ENCODE peak calls at places on chromosomes 11 and 22, in nine cellular contexts. O is A549, Y is WTC11, E is cardiac muscle cell, V is dorsolateral prefrontal cortex, L is endothelial cell, I is sigmoid colon, C is right lobe of liver, X is colonic mucosa. J is an unnamed sample.

GRCh38 chr11:65417221-65417701 is 5.3 kb upstream of the NEAT1 start:
- DNase-seq in O (no peak), Y (no peak), E (no peak), V (peak; percentile 41), L (no peak), I (peak; percentile 81), C (peak; percentile 75), X (no peak), J (no peak)

GRCh38 chr22:19997561-19998231 is 18.9 kb downstream of the ARVCF start:
- DNase-seq in O (no peak), Y (no peak), E (no peak), V (no peak), L (no peak), I (no peak), C (peak; percentile 43), X (no peak), J (no peak)

GRCh38 chr11:18243783-18244362 is 4.6 kb downstream of the SAA2 start:
- DNase-seq in O (peak; percentile 67), Y (peak; percentile 70), E (peak; percentile 84), V (no peak), L (peak; percentile 66), I (no peak), C (no peak), X (peak; percentile 76), J (no peak)

GRCh38 chr11:95524328-95525036 is 265.1 kb downstream of the FAM76B start:
- DNase-seq in O (no peak), Y (no peak), E (no peak), V (no peak), L (no peak), I (no peak), C (no peak), X (no peak), J (no peak)

GRCh38 chr11:60477035-60477445 is 15.5 kb upstream of the MS4A12 start:
- DNase-seq in O (no peak), Y (no peak), E (no peak), V (no peak), L (no peak), I (no peak), C (no peak), X (no peak), J (no peak)

GRCh38 chr11:76685237-76685636 is 14.7 kb upstream of the LRRC32 start:
- DNase-seq in O (no peak), Y (no peak), E (no peak), V (no peak), L (no peak), I (no peak), C (no peak), X (no peak), J (no peak)

GRCh38 chr11:94400839-94401772 is at the start of gene GPR83:
- DNase-seq in O (no peak), Y (peak; percentile 51), E (peak; percentile 63), V (peak; percentile 62), L (peak; percentile 34), I (no peak), C (no peak), X (no peak), J (no peak)

GRCh38 chr11:19498986-19499669 is 213.5 kb upstream of the NAV2 start:
- DNase-seq in O (no peak), Y (no peak), E (no peak), V (no peak), L (no peak), I (no peak), C (no peak), X (no peak), J (no peak)

GRCh38 chr11:122601131-122602125 is 54.1 kb upstream of the UBASH3B start:
- DNase-seq in O (peak; percentile 17), Y (no peak), E (peak; percentile 21), V (no peak), L (no peak), I (no peak), C (no peak), X (no peak), J (no peak)

DNA sequence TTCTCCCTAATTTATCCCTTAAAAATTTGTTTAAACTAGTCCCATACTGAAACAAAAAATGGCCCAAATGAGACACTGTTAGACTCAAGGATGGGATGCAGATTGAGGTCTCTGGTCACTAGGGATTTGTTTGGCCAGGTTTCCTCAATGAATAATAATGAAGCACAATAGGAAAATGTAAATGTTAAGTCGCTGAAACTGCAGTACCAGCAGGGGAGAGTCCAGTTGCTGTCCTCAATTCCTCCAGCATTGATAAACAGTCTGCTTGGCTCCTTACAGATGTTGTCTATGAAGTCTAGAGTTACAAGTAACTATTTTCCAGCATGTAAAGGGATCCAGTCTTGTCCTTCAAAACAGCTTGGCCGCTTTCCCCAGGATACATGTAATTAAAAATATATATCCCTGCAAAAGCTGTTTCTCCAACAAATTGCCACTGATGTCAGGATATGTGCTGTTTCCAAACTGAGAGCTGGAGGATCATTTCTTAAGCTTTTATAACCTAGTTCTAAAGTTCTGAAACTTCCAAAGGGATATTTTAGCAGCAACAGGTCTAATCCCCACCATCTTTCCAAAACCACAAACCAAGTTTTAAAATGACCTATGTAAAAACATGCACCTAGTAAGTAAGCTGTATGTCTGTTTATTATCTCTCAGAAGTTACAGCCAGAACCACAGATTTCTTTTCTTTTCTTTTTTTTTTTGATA is 2.1 kb downstream of the FZD4 start:
- DNase-seq in O (no peak), Y (no peak), E (no peak), V (no peak), L (no peak), I (no peak), C (no peak), X (no peak), J (no peak)
- TF ChIP-seq CTCF in O (no peak), Y (no peak), E (no peak), V (no peak), L (no peak), I (no peak), C (no peak), X (no peak), J (no peak)

GRCh38 chr22:42326786-42327185 is 56.3 kb upstream of the TCF20 start:
- DNase-seq in O (no peak), Y (no peak), E (no peak), V (no peak), L (no peak), I (no peak), C (no peak), X (no peak), J (no peak)

GRCh38 chr22:42328130-42328821 is 57.8 kb upstream of the TCF20 start:
- DNase-seq in O (no peak), Y (no peak), E (no peak), V (no peak), L (no peak), I (no peak), C (no peak), X (no peak), J (no peak)

GRCh38 chr22:42329504-42329903 is 59.1 kb upstream of the TCF20 start:
- DNase-seq in O (no peak), Y (no peak), E (no peak), V (no peak), L (no peak), I (no peak), C (no peak), X (no peak), J (no peak)

GRCh38 chr22:42326301-42326700 is 55.8 kb upstream of the TCF20 start:
- DNase-seq in O (no peak), Y (no peak), E (no peak), V (no peak), L (no peak), I (no peak), C (no peak), X (no peak), J (no peak)

GRCh38 chr22:42327462-42328129 is 57.1 kb upstream of the TCF20 start:
- DNase-seq in O (no peak), Y (no peak), E (no peak), V (no peak), L (no peak), I (no peak), C (no peak), X (no peak), J (no peak)
- TF ChIP-seq CTCF in O (no peak), Y (no peak), E (no peak), V (no peak), L (no peak), I (no peak), C (no peak), X (no peak), J (no peak)

GRCh38 chr22:37186997-37187522 is 987 bp downstream of the C1QTNF6 start:
- DNase-seq in O (no peak), Y (no peak), E (no peak), V (peak; percentile 14), L (no peak), I (peak; percentile 48), C (peak; percentile 17), X (no peak), J (no peak)

GRCh38 chr22:37187552-37187890 is 526 bp downstream of the C1QTNF6 start:
- DNase-seq in O (no peak), Y (no peak), E (peak; percentile 23), V (no peak), L (no peak), I (no peak), C (peak; percentile 51), X (peak; percentile 73), J (no peak)

GRCh38 chr22:37185646-37186227 is 2.3 kb downstream of the C1QTNF6 start:
- DNase-seq in O (no peak), Y (no peak), E (no peak), V (peak; percentile 12), L (no peak), I (peak; percentile 55), C (peak; percentile 33), X (no peak), J (peak; percentile 17)

GRCh38 chr22:37184816-37185541 is 3.1 kb downstream of the C1QTNF6 start:
- DNase-seq in O (no peak), Y (no peak), E (no peak), V (peak; percentile 26), L (no peak), I (no peak), C (peak; percentile 44), X (no peak), J (peak; percentile 40)

DNA sequence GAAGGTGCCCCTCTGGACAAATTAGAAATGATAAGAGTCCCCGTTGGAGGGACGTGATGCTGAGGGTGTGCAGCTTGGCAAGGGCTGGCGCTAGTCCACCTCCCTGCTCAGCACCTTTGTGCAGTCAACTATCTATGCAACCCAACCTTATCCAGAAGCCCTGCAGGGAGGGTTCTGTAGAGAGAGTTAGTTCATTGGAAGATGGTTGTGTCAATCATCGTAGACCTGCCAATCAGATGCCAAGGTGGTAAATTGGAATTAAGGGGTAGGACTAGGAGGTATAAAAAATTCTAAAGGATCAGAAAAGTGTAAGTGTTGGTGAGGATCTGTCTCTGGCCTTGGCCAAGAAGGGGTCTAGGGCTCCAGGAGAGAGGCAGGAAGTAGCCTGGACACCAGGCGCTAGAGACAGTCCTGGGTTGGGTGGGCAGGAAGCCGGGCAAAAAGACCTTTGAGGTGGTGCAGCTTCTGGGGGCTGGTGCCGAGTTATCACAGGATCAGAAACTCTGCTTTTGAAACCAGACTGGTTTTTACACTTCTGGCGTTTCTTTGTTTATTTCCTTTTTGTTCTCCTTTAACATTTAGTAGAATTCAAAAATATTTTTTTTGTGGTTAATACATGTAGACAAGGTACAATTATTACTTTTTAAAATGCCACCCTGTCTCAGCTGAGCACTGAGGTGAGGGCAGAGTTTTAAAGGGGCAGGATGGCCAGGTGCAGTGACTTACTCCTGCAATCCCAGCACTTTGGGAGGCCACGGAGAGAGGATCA is 1.6 kb downstream of the C1QTNF6 start:
- DNase-seq in O (peak; percentile 78), Y (no peak), E (peak; percentile 69), V (no peak), L (peak; percentile 27), I (peak; percentile 43), C (peak; percentile 42), X (no peak), J (peak; percentile 29)
- TF ChIP-seq CTCF in O (no peak), Y (no peak), E (no peak), V (no peak), L (no peak), I (no peak), C (no peak), X (no peak), J (no peak)

GRCh38 chr11:44316388-44317240 is 6.7 kb upstream of the ALX4 start:
- DNase-seq in O (no peak), Y (peak; percentile 73), E (no peak), V (no peak), L (no peak), I (no peak), C (no peak), X (no peak), J (no peak)
- TF ChIP-seq CTCF in O (peak; percentile 4), Y (no peak), E (peak; percentile 14), V (no peak), L (no peak), I (no peak), C (peak; percentile 18), X (no peak), J (no peak)